ENCODE peak calls at places on chromosomes 1 and 21, in nine cellular contexts. J, D, T, X, K, N, A, H and U are unnamed samples.

GRCh38 chr1:102776074-102776473 is 332.2 kb downstream of the COL11A1 start:
- DNase-seq in H (no peak), X (no peak), D (no peak), T (no peak), N (peak), J (no peak), A (no peak), K (no peak), U (no peak)

GRCh38 chr1:179810367-179810715 is 67.2 kb downstream of the FAM163A start:
- DNase-seq in H (no peak), X (no peak), N (no peak), D (no peak), J (no peak), K (no peak), T (no peak), A (no peak), U (no peak)

GRCh38 chr1:206674745-206675175 is 9.9 kb upstream of the MAPKAPK2 start:
- DNase-seq in K (no peak), A (peak), T (peak), X (no peak), H (no peak), J (no peak), N (no peak), D (no peak), U (no peak)

GRCh38 chr1:212256404-212256803 is 28.8 kb upstream of the PPP2R5A start:
- DNase-seq in D (no peak), X (no peak), N (no peak), H (no peak), A (no peak), T (no peak), K (peak), J (peak), U (no peak)

GRCh38 chr1:10387611-10388386 is 11.1 kb upstream of the PGD start:
- DNase-seq in H (peak), X (no peak), N (no peak), K (no peak), D (peak), J (peak), T (peak), A (peak), U (no peak)

GRCh38 chr1:14138627-14139026 is 438.6 kb downstream of the PRDM2 start:
- DNase-seq in H (no peak), X (no peak), A (no peak), K (no peak), D (no peak), N (no peak), J (no peak), T (no peak), U (no peak)

GRCh38 chr1:44602675-44603610 is 71.3 kb downstream of the TMEM53 start:
- DNase-seq in H (no peak), J (no peak), K (no peak), T (no peak), X (no peak), A (no peak), D (no peak), N (no peak), U (no peak)

GRCh38 chr21:45096216-45096615 is 21.8 kb downstream of the ADARB1 start:
- DNase-seq in J (no peak), H (no peak), T (no peak), K (no peak), N (no peak), D (no peak), X (no peak), A (no peak), U (no peak)

GRCh38 chr1:23910553-23911246 is 2.5 kb downstream of the CNR2 start:
- DNase-seq in T (no peak), X (no peak), J (peak), D (no peak), H (no peak), N (no peak), K (no peak), A (no peak), U (peak)

GRCh38 chr1:157782946-157783345 is 6.0 kb upstream of the FCRL2 start:
- DNase-seq in D (no peak), H (no peak), N (no peak), X (no peak), J (peak), A (no peak), K (no peak), T (no peak), U (no peak)

GRCh38 chr1:33224166-33224707 is 32.1 kb upstream of the ZNF362 start:
- DNase-seq in N (no peak), T (no peak), K (no peak), A (no peak), H (no peak), J (no peak), D (no peak), X (no peak), U (no peak)

GRCh38 chr1:75618382-75618781 is 7.5 kb upstream of the SLC44A5 start:
- DNase-seq in T (no peak), K (no peak), D (no peak), N (no peak), J (no peak), X (no peak), A (no peak), H (no peak), U (no peak)

GRCh38 chr1:30038134-30039025 is 685.0 kb downstream of the MATN1 start:
- DNase-seq in D (no peak), N (no peak), A (no peak), J (no peak), K (no peak), T (no peak), H (no peak), X (no peak), U (no peak)

GRCh38 chr1:154714070-154714623 is 106.2 kb upstream of the ADAR start:
- DNase-seq in X (no peak), H (no peak), N (no peak), J (no peak), D (no peak), K (no peak), A (no peak), T (no peak), U (no peak)

GRCh38 chr1:913491-914252 is 10.1 kb upstream of the SAMD11 start:
- DNase-seq in N (no peak), A (no peak), X (peak), H (no peak), J (no peak), T (no peak), D (no peak), K (no peak), U (no peak)

GRCh38 chr1:8570435-8570834 is 247.0 kb downstream of the RERE start:
- DNase-seq in H (no peak), X (no peak), N (no peak), K (no peak), T (no peak), A (peak), D (no peak), J (no peak), U (no peak)

GRCh38 chr1:8569242-8569641 is 248.2 kb downstream of the RERE start:
- DNase-seq in A (no peak), J (no peak), K (no peak), H (no peak), X (no peak), N (no peak), T (no peak), D (no peak), U (no peak)

GRCh38 chr1:8572106-8572505 is 245.3 kb downstream of the RERE start:
- DNase-seq in A (no peak), J (no peak), H (no peak), D (no peak), K (no peak), T (no peak), X (no peak), N (no peak), U (no peak)

GRCh38 chr1:8568837-8569236 is 248.6 kb downstream of the RERE start:
- DNase-seq in J (no peak), H (no peak), T (no peak), K (no peak), A (no peak), X (no peak), D (no peak), N (no peak), U (no peak)

GRCh38 chr1:8571200-8571984 is 246.0 kb downstream of the RERE start:
- DNase-seq in J (peak), H (no peak), T (no peak), D (peak), A (peak), N (peak), K (no peak), X (peak), U (no peak)
- TF ChIP-seq CTCF in J (peak), H (no peak), T (peak), D (peak), A (peak), N (peak), K (peak), X (peak), U (no peak)

DNA sequence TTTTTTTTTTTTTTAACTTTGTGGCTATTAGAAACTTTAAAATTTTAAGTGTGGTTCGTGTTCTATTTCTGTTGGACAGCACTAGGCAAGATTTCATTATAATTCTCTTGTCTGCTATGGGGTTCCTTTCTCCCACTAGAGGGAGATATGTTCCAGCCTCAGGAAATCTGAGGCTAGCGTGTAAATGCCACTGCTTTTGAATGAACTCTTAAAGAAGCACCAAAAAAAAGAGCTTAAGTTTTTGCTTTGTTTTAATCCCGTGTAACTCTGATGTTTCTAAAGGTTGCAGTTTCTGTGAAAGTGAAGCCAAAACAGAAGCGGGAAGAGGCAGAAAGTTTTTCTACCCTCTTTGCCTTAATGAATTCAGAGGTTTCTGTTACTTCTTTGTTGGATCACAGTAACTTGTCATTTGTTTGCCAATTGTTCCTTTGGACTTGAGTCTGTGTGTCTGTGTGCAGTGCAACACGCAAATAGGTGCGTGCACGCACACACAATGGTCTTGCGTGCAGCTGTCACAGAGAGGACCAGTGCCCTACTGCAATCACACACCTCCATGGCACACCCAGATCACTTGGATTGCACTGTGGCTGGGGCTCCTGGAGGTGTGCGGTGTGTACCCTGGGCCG is 32.3 kb downstream of the HHAT start:
- DNase-seq in X (no peak), A (peak), K (no peak), T (peak), J (peak), N (peak), H (peak), D (peak), U (peak)
- TF ChIP-seq CTCF in X (peak), A (peak), K (peak), T (peak), J (peak), N (peak), H (peak), D (peak), U (peak)

GRCh38 chr1:109979489-109980091 is 5.0 kb upstream of the AHCYL1 start:
- DNase-seq in A (peak), K (no peak), X (no peak), D (no peak), J (no peak), N (no peak), H (no peak), T (no peak), U (no peak)

GRCh38 chr1:109977225-109977624 is 7.3 kb upstream of the AHCYL1 start:
- DNase-seq in X (no peak), N (no peak), K (no peak), D (no peak), J (no peak), H (no peak), T (no peak), A (no peak), U (no peak)

GRCh38 chr1:109977657-109978378 is 6.7 kb upstream of the AHCYL1 start:
- DNase-seq in H (no peak), A (no peak), D (no peak), J (no peak), K (no peak), T (no peak), N (no peak), X (no peak), U (no peak)

GRCh38 chr1:109978761-109979488 is 5.6 kb upstream of the AHCYL1 start:
- DNase-seq in A (peak), K (no peak), D (no peak), J (no peak), N (no peak), T (no peak), H (no peak), X (no peak), U (no peak)

DNA sequence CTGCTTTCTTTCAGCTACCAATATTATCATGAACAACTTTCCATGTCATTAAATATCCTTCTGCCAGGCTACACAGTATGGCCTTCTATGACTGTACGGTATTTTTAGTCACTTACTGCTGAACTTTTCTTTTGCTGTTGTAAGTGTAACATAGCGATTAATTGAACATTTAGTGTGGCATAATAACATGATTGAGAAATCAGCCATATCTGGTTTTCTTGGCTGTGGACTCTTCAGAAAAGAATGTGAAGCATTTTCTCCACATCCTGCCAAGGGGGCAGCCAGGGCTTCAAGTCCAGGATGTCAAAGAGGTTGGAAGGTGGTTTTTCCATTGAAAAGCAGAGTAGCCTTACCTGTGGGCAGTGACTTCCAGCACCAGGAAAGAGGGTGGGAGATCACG is 8.8 kb upstream of the AHCYL1 start:
- DNase-seq in A (peak), X (no peak), T (peak), H (no peak), J (no peak), K (no peak), D (no peak), N (no peak), U (no peak)
- TF ChIP-seq CTCF in A (no peak), X (no peak), T (no peak), H (no peak), J (no peak), K (no peak), D (no peak), N (no peak), U (no peak)

GRCh38 chr1:57232500-57232899 is 191.4 kb downstream of the DAB1 start:
- DNase-seq in N (no peak), K (no peak), X (no peak), J (no peak), H (no peak), A (peak), T (no peak), D (peak), U (no peak)

GRCh38 chr1:57238408-57238807 is 185.5 kb downstream of the DAB1 start:
- DNase-seq in K (no peak), T (no peak), N (no peak), J (no peak), X (no peak), A (no peak), H (no peak), D (no peak), U (no peak)

GRCh38 chr1:57234459-57234858 is 189.4 kb downstream of the DAB1 start:
- DNase-seq in A (no peak), K (no peak), X (no peak), D (no peak), T (no peak), N (no peak), H (no peak), J (no peak), U (no peak)

GRCh38 chr1:57229998-57230397 is 193.9 kb downstream of the DAB1 start:
- DNase-seq in N (no peak), K (no peak), A (no peak), X (no peak), J (no peak), T (no peak), D (no peak), H (no peak), U (no peak)

GRCh38 chr1:57235782-57236181 is 188.1 kb downstream of the DAB1 start:
- DNase-seq in D (no peak), A (no peak), K (no peak), T (no peak), N (no peak), H (no peak), X (no peak), J (no peak), U (no peak)
- TF ChIP-seq CTCF in D (no peak), A (no peak), K (no peak), T (no peak), N (no peak), H (no peak), X (no peak), J (no peak), U (no peak)